ENCODE peak calls at places on chromosomes 11 and 22, in four cellular contexts. L is PC-3, J is K562, H is GM23248. Y is an unnamed sample. For H3K36me3, the result is how much of the 10 kb centered on the place peaks cover.

GRCh38 chr11:27209562-27210005 is 153.4 kb downstream of the CCDC34 start:
- DNase-seq in L (peak), J (peak), H (peak), Y (peak)

GRCh38 chr11:44516688-44517301 is 48.7 kb upstream of the CD82 start:
- DNase-seq in L (no peak), J (no peak), H (no peak), Y (no peak)

GRCh38 chr11:60987577-60988277 is 16.2 kb downstream of the CD6 start:
- DNase-seq in L (no peak), J (no peak), H (no peak), Y (no peak)

GRCh38 chr11:122085264-122085663 is 30.8 kb downstream of the BLID start:
- DNase-seq in L (peak), J (no peak), H (peak), Y (no peak)

GRCh38 chr11:60871378-60872061 is 4.2 kb downstream of the ZP1 start:
- DNase-seq in L (no peak), J (no peak), H (peak), Y (no peak)

GRCh38 chr11:125886997-125887372 is 483 bp upstream of the HYLS1 start:
- DNase-seq in L (peak), J (no peak), H (peak), Y (peak)

GRCh38 chr11:83115551-83115950 is 41.4 kb upstream of the PCF11 start:
- DNase-seq in L (no peak), J (no peak), H (no peak), Y (no peak)

GRCh38 chr22:42313804-42314581 is 43.5 kb upstream of the TCF20 start:
- DNase-seq in L (peak), J (peak), H (no peak), Y (peak)

GRCh38 chr11:120613264-120614226 is 102.0 kb downstream of the GRIK4 start:
- DNase-seq in L (no peak), J (no peak), H (no peak), Y (no peak)

GRCh38 chr11:61656347-61657077 is 23.7 kb upstream of the DAGLA start:
- DNase-seq in L (no peak), J (no peak), H (no peak), Y (no peak)

GRCh38 chr11:123590296-123590912 is 64.0 kb downstream of the SCN3B start:
- DNase-seq in L (peak), J (no peak), H (peak), Y (peak)

GRCh38 chr22:27990879-27991278 is 71.8 kb upstream of the PITPNB start:
- DNase-seq in L (peak), J (peak), H (peak), Y (peak)

GRCh38 chr11:60118333-60118732 is 29.9 kb downstream of the MS4A2 start:
- DNase-seq in L (peak), J (no peak), H (no peak), Y (no peak)

GRCh38 chr11:28679795-28680194 is 571.6 kb downstream of the METTL15 start:
- DNase-seq in L (no peak), J (no peak), H (peak), Y (no peak)

GRCh38 chr11:20158597-20159257 is 1.5 kb downstream of the DBX1 start:
- DNase-seq in L (peak), J (peak), H (peak), Y (no peak)

GRCh38 chr11:75103380-75104026 is 6.8 kb upstream of the OR2AT4 start:
- DNase-seq in L (peak), J (peak), H (peak), Y (no peak)

GRCh38 chr11:114171257-114172054 is 111.9 kb downstream of the ZBTB16 start:
- DNase-seq in L (no peak), J (no peak), H (no peak), Y (peak)

GRCh38 chr22:17235149-17235655 is 16.0 kb upstream of the ADA2 start:
- DNase-seq in L (no peak), J (no peak), H (no peak), Y (no peak)

GRCh38 chr11:85939099-85940015 is 84.2 kb downstream of the CCDC83 start:
- DNase-seq in L (no peak), J (no peak), H (no peak), Y (no peak)

GRCh38 chr11:15801126-15801525 is 555.2 kb downstream of the SOX6 start:
- DNase-seq in L (no peak), J (no peak), H (no peak), Y (no peak)

GRCh38 chr11:33582636-33583325 is 117.8 kb downstream of the C11orf91 start:
- DNase-seq in L (no peak), J (no peak), H (no peak), Y (no peak)

GRCh38 chr11:7592706-7593105 is 78.9 kb downstream of the PPFIBP2 start:
- DNase-seq in L (peak), J (no peak), H (peak), Y (no peak)

GRCh38 chr11:36078686-36079055 is 134.8 kb downstream of the LDLRAD3 start:
- DNase-seq in L (no peak), J (no peak), H (no peak), Y (no peak)

GRCh38 chr11:125257185-125257584 is 92.6 kb downstream of the PKNOX2 start:
- DNase-seq in L (peak), J (peak), H (peak), Y (no peak)

GRCh38 chr22:49350441-49351121 is 477.1 kb downstream of the BRD1 start:
- DNase-seq in L (no peak), J (no peak), H (no peak), Y (no peak)

GRCh38 chr11:33172996-33173395 is 11.7 kb upstream of the CSTF3 start:
- DNase-seq in L (no peak), J (no peak), H (peak), Y (no peak)

GRCh38 chr11:120079750-120080610 is 57.9 kb downstream of the TRIM29 start:
- DNase-seq in L (no peak), J (peak), H (peak), Y (no peak)

GRCh38 chr22:19011075-19011474 is 75.0 kb upstream of the PRODH start:
- DNase-seq in L (peak), J (no peak), H (no peak), Y (no peak)

GRCh38 chr11:82857145-82857544 is 43.1 kb downstream of the PRCP start:
- DNase-seq in L (no peak), J (no peak), H (no peak), Y (no peak)

GRCh38 chr11:116792869-116793475 is 1.3 kb upstream of the APOA5 start:
- DNase-seq in L (peak), J (no peak), H (peak), Y (no peak)

GRCh38 chr11:100098560-100098959 is 588.5 kb upstream of the ARHGAP42 start:
- DNase-seq in L (no peak), J (no peak), H (no peak), Y (no peak)

GRCh38 chr22:47294222-47294532 is 531.7 kb downstream of the TBC1D22A start:
- DNase-seq in L (peak), J (no peak), H (peak), Y (no peak)

GRCh38 chr11:118842369-118842768 is 41.3 kb upstream of the CXCR5 start:
- DNase-seq in L (peak), J (no peak), H (peak), Y (no peak)

GRCh38 chr11:44497995-44498394 is 67.5 kb upstream of the CD82 start:
- DNase-seq in L (no peak), J (no peak), H (no peak), Y (no peak)

GRCh38 chr22:19807914-19808872 is 46.5 kb downstream of the GNB1L start:
- DNase-seq in L (no peak), J (no peak), H (no peak), Y (no peak)

GRCh38 chr11:12144306-12145174 is 34.1 kb downstream of the MICAL2 start:
- DNase-seq in L (no peak), J (no peak), H (no peak), Y (no peak)

GRCh38 chr11:107707807-107708206 is 4.0 kb downstream of the SLN start:
- DNase-seq in L (no peak), J (no peak), H (no peak), Y (no peak)

GRCh38 chr11:103624708-103625623 is 411.5 kb upstream of the DDI1 start:
- DNase-seq in L (peak), J (no peak), H (peak), Y (no peak)

GRCh38 chr22:44828193-44828592 is 75.8 kb downstream of the ARHGAP8 start:
- DNase-seq in L (peak), J (peak), H (peak), Y (no peak)

GRCh38 chr22:48592931-48593330 is 1234.7 kb downstream of the BRD1 start:
- DNase-seq in L (no peak), J (no peak), H (no peak), Y (no peak)

GRCh38 chr11:66001941-66002647 is at the start of the genes BANF1 and EIF1AD:
- DNase-seq in L (peak), J (peak), H (peak), Y (peak)
- H3K9ac ChIP-seq in L (peak), J (peak), H (peak), Y (peak)

GRCh38 chr22:25364281-25364680 is 144.8 kb downstream of the CRYBB2 start:
- DNase-seq in L (peak), J (no peak), H (no peak), Y (no peak)
- H3K36me3 ChIP-seq in L (under half), J (under half), H (under half), Y (under half)

GRCh38 chr11:32103941-32104340 is 13.1 kb downstream of the RCN1 start:
- DNase-seq in L (no peak), J (no peak), H (no peak), Y (no peak)

GRCh38 chr11:32107647-32108046 is 16.8 kb downstream of the RCN1 start:
- DNase-seq in L (no peak), J (no peak), H (no peak), Y (no peak)

GRCh38 chr11:32108576-32108975 is 17.7 kb downstream of the RCN1 start:
- DNase-seq in L (no peak), J (no peak), H (no peak), Y (no peak)

GRCh38 chr11:32109138-32109537 is 18.3 kb downstream of the RCN1 start:
- DNase-seq in L (peak), J (no peak), H (no peak), Y (no peak)

GRCh38 chr11:32105871-32106312 is 15.0 kb downstream of the RCN1 start:
- DNase-seq in L (no peak), J (no peak), H (no peak), Y (no peak)
- H3K9ac ChIP-seq in L (no peak), J (no peak), H (no peak), Y (no peak)

GRCh38 chr11:93751001-93751400 is 9.5 kb downstream of the C11orf54 start:
- DNase-seq in L (no peak), J (no peak), H (no peak), Y (no peak)
- H3K36me3 ChIP-seq in L (under half), J (under half), H (under half), Y (under half)

GRCh38 chr22:23715811-23716355 is 25.1 kb downstream of the RGL4 start:
- DNase-seq in L (no peak), J (no peak), H (no peak), Y (no peak)
- H3K9ac ChIP-seq in L (no peak), J (peak), H (no peak), Y (no peak)

GRCh38 chr11:46668480-46669085 is 31.8 kb downstream of the ARHGAP1 start:
- DNase-seq in L (no peak), J (no peak), H (no peak), Y (no peak)
- H3K36me3 ChIP-seq in L (under half), J (half or more), H (under half), Y (under half)

DNA sequence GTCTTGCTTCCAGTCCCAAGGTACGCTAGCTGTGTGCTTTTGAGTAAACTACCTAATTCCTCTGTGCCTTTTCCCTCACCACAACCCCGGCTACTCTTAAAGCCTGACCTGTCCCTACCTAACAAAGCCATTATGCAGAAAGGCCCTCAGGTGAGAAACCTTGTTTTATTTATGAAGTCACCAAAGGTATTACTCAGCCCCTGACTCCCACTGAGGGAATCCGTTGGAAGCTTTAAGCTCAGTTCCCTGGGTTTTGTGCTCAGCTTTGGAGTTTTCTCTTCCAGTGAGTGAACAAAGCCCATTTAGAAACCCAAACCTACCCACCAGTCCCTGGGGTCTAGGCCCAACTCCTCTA is 90.9 kb downstream of the APIP start:
- DNase-seq in L (peak), J (no peak), H (no peak), Y (no peak)
- H3K9ac ChIP-seq in L (peak), J (no peak), H (no peak), Y (no peak)

DNA sequence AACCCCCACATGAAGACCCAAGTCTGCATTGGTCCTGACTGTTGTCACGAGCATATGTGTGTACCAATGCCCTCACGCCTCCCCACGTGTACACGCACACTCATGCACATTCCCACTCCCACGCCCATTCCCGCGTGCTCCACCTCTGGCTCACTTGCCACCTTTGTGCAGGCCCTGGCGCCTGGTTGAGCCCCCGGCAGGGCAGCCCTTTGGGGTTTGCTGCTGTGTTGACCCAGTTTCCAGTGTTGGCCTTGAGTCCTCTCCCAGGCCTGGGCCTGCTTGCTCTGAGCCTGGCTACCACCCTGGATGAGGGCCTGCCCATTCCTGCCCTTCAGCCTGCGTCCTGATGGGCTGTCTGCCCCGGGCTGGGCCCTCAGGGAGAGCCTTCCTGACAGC is 18.2 kb downstream of the PVALB start:
- DNase-seq in L (no peak), J (no peak), H (no peak), Y (no peak)
- H3K36me3 ChIP-seq in L (under half), J (under half), H (under half), Y (under half)

Y was measured in colonic mucosa.